ENCODE peak calls at places on chromosomes 7 and 10, in six cellular contexts. O is A549, S is uterus, M is esophagus muscularis mucosa, W is NB4, L is breast epithelium. C is an unnamed sample.

GRCh38 chr10:118047363-118047719 is 600 bp upstream of the RAB11FIP2 start:
- DNase-seq in O (no peak), S (peak), M (no peak), W (no peak), L (no peak), C (peak)

GRCh38 chr7:28163955-28164354 is 16.6 kb downstream of the JAZF1 start:
- DNase-seq in O (no peak), S (no peak), M (no peak), W (no peak), L (no peak), C (peak)

GRCh38 chr10:14146501-14146900 is 184.2 kb downstream of the FRMD4A start:
- DNase-seq in O (no peak), S (no peak), M (no peak), W (no peak), L (no peak), C (no peak)

GRCh38 chr7:34928052-34928451 is 109.2 kb downstream of the DPY19L1 start:
- DNase-seq in O (peak), S (no peak), M (no peak), W (peak), L (no peak), C (peak)

GRCh38 chr10:98610301-98610700 is 163.6 kb upstream of the HPS1 start:
- DNase-seq in O (no peak), S (no peak), M (no peak), W (no peak), L (no peak), C (no peak)

GRCh38 chr7:127252736-127253288 is at the start of gene GRM8:
- DNase-seq in O (peak), S (peak), M (no peak), W (no peak), L (no peak), C (peak)

GRCh38 chr7:35505031-35505430 is 189.9 kb downstream of the HERPUD2 start:
- DNase-seq in O (no peak), S (no peak), M (no peak), W (no peak), L (no peak), C (no peak)

GRCh38 chr10:49615721-49616120 is 1.9 kb downstream of the CHAT start:
- DNase-seq in O (no peak), S (no peak), M (no peak), W (no peak), L (no peak), C (no peak)

GRCh38 chr7:93150200-93150835 is 2.1 kb upstream of the SAMD9L start:
- DNase-seq in O (peak), S (no peak), M (no peak), W (peak), L (no peak), C (no peak)

GRCh38 chr7:130970696-130971095 is 236.7 kb upstream of the KLF14 start:
- DNase-seq in O (no peak), S (no peak), M (no peak), W (no peak), L (no peak), C (no peak)

GRCh38 chr7:132423594-132424200 is 152.6 kb downstream of the PLXNA4 start:
- DNase-seq in O (no peak), S (no peak), M (no peak), W (no peak), L (no peak), C (no peak)

GRCh38 chr7:5470167-5470532 is 46.5 kb upstream of the TNRC18 start:
- DNase-seq in O (no peak), S (no peak), M (no peak), W (no peak), L (no peak), C (no peak)

GRCh38 chr10:22599048-22599561 is 115.3 kb downstream of the PIP4K2A start:
- DNase-seq in O (no peak), S (no peak), M (no peak), W (peak), L (no peak), C (peak)

GRCh38 chr7:42931834-42932651 is at the start of the genes MRPL32 and PSMA2:
- DNase-seq in O (peak), S (peak), M (peak), W (peak), L (peak), C (peak)
- TF ChIP-seq POLR2A in O (peak), S (peak), M (peak), W (peak), L (peak), C (peak)

GRCh38 chr7:158048569-158048968 is 539.1 kb downstream of the PTPRN2 start:
- DNase-seq in O (no peak), S (no peak), M (no peak), W (no peak), L (no peak), C (no peak)

GRCh38 chr7:158052381-158053095 is 535.1 kb downstream of the PTPRN2 start:
- DNase-seq in O (no peak), S (no peak), M (no peak), W (no peak), L (no peak), C (no peak)

GRCh38 chr7:158051372-158051760 is 536.3 kb downstream of the PTPRN2 start:
- DNase-seq in O (no peak), S (no peak), M (no peak), W (no peak), L (no peak), C (no peak)

GRCh38 chr7:158049271-158049670 is 538.4 kb downstream of the PTPRN2 start:
- DNase-seq in O (no peak), S (no peak), M (no peak), W (no peak), L (no peak), C (no peak)

DNA sequence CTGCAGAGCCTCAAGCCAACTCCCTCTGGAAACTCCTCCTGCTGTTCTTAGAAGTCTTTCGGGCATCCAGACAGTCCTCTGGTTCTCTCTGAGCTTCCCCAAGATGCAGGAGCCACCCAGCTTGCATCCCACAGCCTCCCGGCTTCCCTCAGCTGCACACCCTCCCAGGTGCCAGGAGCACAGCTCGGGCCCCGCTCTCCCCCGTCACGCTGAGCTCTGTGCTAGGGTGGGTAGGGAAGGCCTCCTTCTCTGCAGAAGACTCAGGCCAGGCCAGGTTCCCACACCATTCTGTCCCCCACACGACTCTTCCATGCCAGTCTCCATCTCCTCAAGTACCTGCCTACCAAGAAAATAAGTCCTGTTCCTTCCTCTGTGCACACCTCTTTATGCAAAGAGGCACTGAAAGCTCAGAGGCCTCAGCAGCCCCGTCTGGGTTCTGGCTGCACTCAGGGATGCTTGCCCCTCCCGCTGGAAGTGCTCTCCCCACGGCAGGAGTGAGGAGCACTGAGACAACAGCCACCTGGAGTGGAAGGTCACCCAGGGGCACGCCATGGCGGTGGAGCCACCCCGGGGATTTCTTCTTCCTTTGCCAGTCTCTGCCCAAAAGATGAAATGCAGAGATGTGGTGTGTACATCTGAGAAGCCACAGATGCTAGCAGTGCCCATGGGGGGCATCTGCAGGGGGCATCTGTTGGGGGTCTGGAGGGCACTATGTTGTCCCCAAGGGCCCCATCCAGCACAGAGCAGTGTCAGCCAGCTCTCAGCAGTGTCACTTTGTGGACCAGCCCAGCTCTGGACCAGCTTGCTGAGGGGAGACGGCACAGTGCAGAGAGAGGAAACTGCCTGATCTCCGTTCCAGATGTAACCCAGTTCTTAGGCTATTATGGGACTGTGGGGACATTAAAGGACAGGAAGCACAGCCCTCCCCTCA is 536.9 kb downstream of the PTPRN2 start:
- DNase-seq in O (no peak), S (no peak), M (no peak), W (no peak), L (no peak), C (no peak)
- TF ChIP-seq POLR2A in O (no peak), S (no peak), M (no peak), W (no peak), L (no peak), C (no peak)

GRCh38 chr10:93702278-93703001 is at the start of gene FRA10AC1:
- DNase-seq in O (peak), S (peak), M (peak), W (peak), L (peak), C (peak)
- TF ChIP-seq POLR2A in O (peak), S (peak), M (peak), W (peak), L (peak), C (peak)

DNA sequence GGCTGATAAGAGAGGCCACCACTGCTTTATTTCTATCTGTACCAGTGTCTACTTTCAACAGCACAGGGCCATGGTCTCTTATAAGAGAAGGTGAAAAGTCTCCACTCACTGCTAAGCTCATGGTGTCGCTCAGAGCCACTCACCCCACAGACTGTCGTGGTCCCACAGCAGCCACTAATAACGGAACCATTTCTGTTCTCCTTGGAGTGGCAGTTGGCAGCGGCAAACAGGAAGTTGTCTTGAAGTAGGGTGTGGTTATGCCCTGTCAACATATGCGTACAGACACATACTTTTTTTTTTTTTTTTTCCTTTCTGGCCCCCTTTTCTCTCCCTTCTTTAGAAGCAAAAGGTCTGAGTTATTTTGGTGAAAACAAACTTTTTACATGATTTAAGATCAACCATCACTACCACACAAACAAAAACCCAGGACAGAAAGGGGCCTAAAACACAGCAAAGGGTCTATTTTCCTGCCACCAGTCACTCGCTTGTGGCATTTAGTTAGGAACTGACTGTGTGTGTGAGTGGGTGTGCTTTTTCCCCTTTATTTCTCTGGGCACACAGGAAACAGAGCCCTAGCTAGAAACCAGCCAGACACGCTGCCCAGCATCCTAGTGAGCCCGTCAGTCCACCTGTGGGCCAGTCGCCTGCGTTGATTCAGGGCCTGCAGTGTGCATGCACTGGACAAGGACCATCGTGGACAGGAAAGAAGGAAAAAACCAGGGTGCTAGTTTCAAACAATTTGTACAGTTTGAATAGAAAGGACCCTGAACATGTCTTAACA is 96.7 kb upstream of the EFCAB10 start:
- DNase-seq in O (no peak), S (no peak), M (no peak), W (peak), L (peak), C (peak)
- TF ChIP-seq POLR2A in O (no peak), S (peak), M (no peak), W (peak), L (no peak), C (peak)

GRCh38 chr7:151086802-151087246 is 549 bp downstream of the AGAP3 start:
- DNase-seq in O (no peak), S (no peak), M (no peak), W (peak), L (no peak), C (peak)

GRCh38 chr7:151088019-151088855 is 2.0 kb downstream of the AGAP3 start:
- DNase-seq in O (no peak), S (no peak), M (no peak), W (no peak), L (no peak), C (no peak)

GRCh38 chr7:151088856-151089699 is 2.8 kb downstream of the AGAP3 start:
- DNase-seq in O (no peak), S (peak), M (no peak), W (no peak), L (peak), C (peak)

GRCh38 chr7:151085691-151086620 is at the start of gene AGAP3:
- DNase-seq in O (peak), S (peak), M (peak), W (peak), L (peak), C (peak)

GRCh38 chr7:151087247-151088018 is 1.2 kb downstream of the AGAP3 start:
- DNase-seq in O (peak), S (peak), M (no peak), W (peak), L (no peak), C (peak)
- TF ChIP-seq POLR2A in O (peak), S (no peak), M (no peak), W (no peak), L (no peak), C (no peak)

C was measured in erythroblast.